ENCODE peak calls at places on chromosomes 7 and 10, in four cellular contexts. R is HuH-7, S is HT-29, Y is lower leg skin. W is an unnamed sample.
A peak's percentile ranks its signal among the peaks of the same experiment; 100 is the strongest.

GRCh38 chr10:61942997-61943457 is 41.5 kb downstream of the ARID5B start:
- DNase-seq in R (no peak), S (no peak), Y (no peak), W (no peak)

GRCh38 chr10:77381750-77382149 is 255.9 kb downstream of the KCNMA1 start:
- DNase-seq in R (no peak), S (no peak), Y (no peak), W (no peak)

GRCh38 chr10:44309939-44310761 is 74.7 kb downstream of the CXCL12 start:
- DNase-seq in R (no peak), S (no peak), Y (no peak), W (no peak)

GRCh38 chr10:118991326-118991725 is 38.2 kb upstream of the NANOS1 start:
- DNase-seq in R (no peak), S (no peak), Y (no peak), W (peak; percentile 51)

GRCh38 chr7:130379019-130379418 is 1.3 kb upstream of the CPA1 start:
- DNase-seq in R (no peak), S (no peak), Y (no peak), W (no peak)

GRCh38 chr10:6694447-6695155 is 114.5 kb upstream of the PRKCQ start:
- DNase-seq in R (no peak), S (no peak), Y (no peak), W (no peak)

GRCh38 chr10:36254191-36254590 is 612.1 kb upstream of the FZD8 start:
- DNase-seq in R (no peak), S (peak; percentile 24), Y (peak; percentile 48), W (peak; percentile 42)

GRCh38 chr10:110512461-110513187 is 14.9 kb downstream of the DUSP5 start:
- DNase-seq in R (no peak), S (no peak), Y (no peak), W (no peak)

GRCh38 chr10:42615419-42615818 is 23.0 kb downstream of the ZNF33B start:
- DNase-seq in R (no peak), S (no peak), Y (no peak), W (no peak)

GRCh38 chr7:33719059-33719581 is 186.2 kb upstream of the BMPER start:
- DNase-seq in R (no peak), S (no peak), Y (no peak), W (peak; percentile 63)

GRCh38 chr10:4941540-4942330 is 21.5 kb upstream of the AKR1C1 start:
- DNase-seq in R (no peak), S (peak; percentile 78), Y (no peak), W (no peak)

GRCh38 chr10:60809157-60809556 is 30.9 kb downstream of the CDK1 start:
- DNase-seq in R (peak; percentile 6), S (no peak), Y (no peak), W (no peak)

W was measured in left kidney.